ENCODE peak calls at places on chromosomes 12 and 14, in nine cellular contexts. N is ACHN; A is activated CD8-positive, alpha-beta T cell treated with anti-CD3 and anti-CD28 coated beads, Interleukin-2, amount 10 ng/mL, durations not matched to agents 7 days and 5 days; P is KG1; D is Calu3; Z is cerebellar cortex; G is HuH-7.5; B is LoVo; T is nucleus accumbens. K is an unnamed sample.

GRCh38 chr14:96567289-96567899 is 65.2 kb downstream of the PAPOLA start:
- DNase-seq in N (peak; percentile 19), A (no peak), P (no peak), D (peak; percentile 13), Z (peak; percentile 45), G (no peak), B (peak; percentile 12), T (peak; percentile 27), K (no peak)

GRCh38 chr14:77140937-77141591 is 527 bp downstream of the ZDHHC22 start:
- DNase-seq in N (peak; percentile 35), A (no peak), P (no peak), D (peak; percentile 61), Z (no peak), G (peak; percentile 57), B (peak; percentile 22), T (peak; percentile 60), K (peak; percentile 68)

GRCh38 chr14:103384450-103385152 is 614 bp upstream of the MARK3 start:
- DNase-seq in N (no peak), A (no peak), P (no peak), D (peak; percentile 11), Z (no peak), G (no peak), B (no peak), T (no peak), K (no peak)

GRCh38 chr14:65169351-65169750 is 67.0 kb upstream of the MAX start:
- DNase-seq in N (no peak), A (no peak), P (no peak), D (no peak), Z (no peak), G (no peak), B (no peak), T (peak; percentile 64), K (no peak)

GRCh38 chr12:56804169-56804568 is 41.0 kb downstream of the HSD17B6 start:
- DNase-seq in N (no peak), A (no peak), P (no peak), D (no peak), Z (no peak), G (no peak), B (no peak), T (no peak), K (no peak)

GRCh38 chr12:18224745-18225144 is 36.6 kb upstream of the PIK3C2G start:
- DNase-seq in N (peak; percentile 81), A (no peak), P (no peak), D (no peak), Z (peak; percentile 13), G (no peak), B (peak; percentile 39), T (no peak), K (peak; percentile 15)

GRCh38 chr12:108635201-108635996 is 1.7 kb upstream of the SELPLG start:
- DNase-seq in N (no peak), A (peak; percentile 79), P (peak; percentile 93), D (no peak), Z (no peak), G (no peak), B (no peak), T (no peak), K (no peak)

GRCh38 chr14:106417224-106418049 is 891.1 kb downstream of the TMEM121 start:
- DNase-seq in N (peak; percentile 22), A (peak; percentile 92), P (no peak), D (peak; percentile 52), Z (peak; percentile 27), G (peak; percentile 6), B (no peak), T (no peak), K (peak; percentile 20)

GRCh38 chr14:32620724-32621123 is 291.6 kb downstream of the AKAP6 start:
- DNase-seq in N (no peak), A (no peak), P (no peak), D (no peak), Z (no peak), G (no peak), B (no peak), T (no peak), K (no peak)

K was measured in SK-N-DZ.